ENCODE peak calls at places on chromosomes 16 and 17, in nine cellular contexts. Z is IMR-90; Y is mucosa of descending colon; O is tibial nerve; J is GDM1; I is activated gamma-delta T cell treated with anti-CD3 and anti-CD28 coated beads, Interleukin-2, amount 50 U/mL, for 16 hours; G is nephron progenitor cell; M is Peyer's patch; H is hippocampal formation. C is an unnamed sample.

GRCh38 chr17:8430966-8431365 is 4.7 kb upstream of the NDEL1 start:
- DNase-seq in Z (peak; percentile 22), Y (no peak), O (peak; percentile 29), J (no peak), I (no peak), G (no peak), M (no peak), H (peak; percentile 5), C (no peak)

GRCh38 chr16:71914802-71915201 is 19.5 kb downstream of the IST1 start:
- DNase-seq in Z (no peak), Y (no peak), O (no peak), J (no peak), I (no peak), G (no peak), M (no peak), H (no peak), C (no peak)

GRCh38 chr17:45353047-45353446 is 36.2 kb upstream of the MAP3K14 start:
- DNase-seq in Z (no peak), Y (no peak), O (no peak), J (no peak), I (no peak), G (no peak), M (no peak), H (no peak), C (no peak)

GRCh38 chr16:52578829-52579193 is 31.9 kb upstream of the TOX3 start:
- DNase-seq in Z (no peak), Y (no peak), O (no peak), J (no peak), I (no peak), G (no peak), M (no peak), H (no peak), C (no peak)

GRCh38 chr17:72539981-72540897 is 419.4 kb downstream of the SOX9 start:
- DNase-seq in Z (peak; percentile 61), Y (peak; percentile 80), O (peak; percentile 68), J (peak; percentile 50), I (peak; percentile 16), G (peak; percentile 93), M (no peak), H (peak; percentile 81), C (peak; percentile 56)

GRCh38 chr17:44310612-44311376 is 2.4 kb downstream of the RUNDC3A start:
- DNase-seq in Z (no peak), Y (no peak), O (no peak), J (no peak), I (no peak), G (no peak), M (no peak), H (no peak), C (no peak)

GRCh38 chr17:43467981-43468541 is 15.7 kb upstream of the DHX8 start:
- DNase-seq in Z (peak; percentile 85), Y (no peak), O (peak; percentile 59), J (no peak), I (no peak), G (peak; percentile 24), M (no peak), H (no peak), C (peak; percentile 94)

GRCh38 chr17:58332720-58333395 is 4.3 kb upstream of the TSPOAP1 start:
- DNase-seq in Z (no peak), Y (no peak), O (no peak), J (peak; percentile 82), I (no peak), G (no peak), M (peak; percentile 77), H (no peak), C (no peak)

GRCh38 chr17:61904094-61904710 is 23.6 kb downstream of the INTS2 start:
- DNase-seq in Z (no peak), Y (peak; percentile 14), O (no peak), J (no peak), I (no peak), G (no peak), M (no peak), H (no peak), C (no peak)

GRCh38 chr16:87560428-87561199 is 41.7 kb upstream of the JPH3 start:
- DNase-seq in Z (no peak), Y (peak; percentile 58), O (no peak), J (no peak), I (no peak), G (no peak), M (no peak), H (no peak), C (peak; percentile 86)

GRCh38 chr17:38918129-38918913 is 7.1 kb upstream of the LASP1NB start:
- DNase-seq in Z (no peak), Y (no peak), O (no peak), J (no peak), I (no peak), G (no peak), M (peak; percentile 12), H (no peak), C (no peak)

GRCh38 chr16:86772671-86773338 is 194.5 kb downstream of the FOXL1 start:
- DNase-seq in Z (peak; percentile 58), Y (no peak), O (no peak), J (no peak), I (no peak), G (peak; percentile 54), M (no peak), H (no peak), C (peak; percentile 98)

GRCh38 chr17:78176548-78177025 is 8.2 kb downstream of the SYNGR2 start:
- DNase-seq in Z (peak; percentile 22), Y (peak; percentile 90), O (peak; percentile 68), J (peak; percentile 42), I (peak; percentile 62), G (peak; percentile 81), M (peak; percentile 83), H (peak; percentile 62), C (no peak)

GRCh38 chr17:30433514-30433913 is 43.7 kb upstream of the GOSR1 start:
- DNase-seq in Z (peak; percentile 96), Y (no peak), O (no peak), J (no peak), I (no peak), G (no peak), M (no peak), H (no peak), C (peak; percentile 50)

GRCh38 chr16:70018254-70018653 is 67.1 kb downstream of the CLEC18A start:
- DNase-seq in Z (peak; percentile 2), Y (peak; percentile 38), O (no peak), J (no peak), I (peak; percentile 23), G (no peak), M (no peak), H (no peak), C (peak; percentile 34)

GRCh38 chr17:17853811-17854527 is 17.2 kb upstream of the SREBF1 start:
- DNase-seq in Z (no peak), Y (no peak), O (no peak), J (no peak), I (no peak), G (no peak), M (no peak), H (no peak), C (no peak)

GRCh38 chr17:77141846-77142449 is 1.2 kb downstream of the SEC14L1 start:
- DNase-seq in Z (no peak), Y (no peak), O (no peak), J (no peak), I (no peak), G (no peak), M (no peak), H (no peak), C (no peak)

GRCh38 chr17:1724869-1725641 is 551 bp downstream of the WDR81 start:
- DNase-seq in Z (no peak), Y (no peak), O (no peak), J (no peak), I (no peak), G (peak; percentile 57), M (no peak), H (no peak), C (peak; percentile 7)

GRCh38 chr17:7803981-7804380 is 30.0 kb upstream of the KDM6B start:
- DNase-seq in Z (no peak), Y (peak; percentile 86), O (no peak), J (no peak), I (no peak), G (no peak), M (no peak), H (no peak), C (no peak)

C was measured in Caki2.